ENCODE peak calls at places on chromosomes 7 and 10, in six cellular contexts. L is HepG2; P is dorsolateral prefrontal cortex; Z is fibroblast of mammary gland; J is CD8-positive, alpha-beta T cell; I is astrocyte of the spinal cord. X is an unnamed sample.

GRCh38 chr7:767580-767940 is 40.5 kb upstream of the PRKAR1B start:
- DNase-seq in P (no peak), J (no peak), L (no peak), Z (peak), I (no peak), X (peak)

GRCh38 chr10:17115683-17116082 is 13.9 kb downstream of the CUBN start:
- DNase-seq in L (no peak), Z (peak), P (no peak), J (no peak), I (no peak), X (no peak)

GRCh38 chr7:135808206-135808605 is 59.6 kb upstream of the FAM180A start:
- DNase-seq in Z (no peak), J (no peak), L (no peak), P (no peak), I (no peak), X (no peak)

GRCh38 chr10:51706225-51706624 is 6.8 kb upstream of the CSTF2T start:
- DNase-seq in I (peak), J (no peak), P (peak), L (no peak), Z (peak), X (no peak)

GRCh38 chr7:94056796-94057207 is 52.6 kb upstream of the BET1 start:
- DNase-seq in P (no peak), Z (peak), I (peak), J (no peak), L (no peak), X (no peak)

GRCh38 chr7:100071018-100071723 is 10.4 kb downstream of the ZNF3 start:
- DNase-seq in P (no peak), J (no peak), I (no peak), Z (no peak), L (no peak), X (no peak)

GRCh38 chr10:132036887-132037675 is 28.7 kb upstream of the JAKMIP3 start:
- DNase-seq in P (peak), J (no peak), L (no peak), I (no peak), Z (no peak), X (no peak)

GRCh38 chr7:79091661-79092060 is 361.8 kb downstream of the MAGI2 start:
- DNase-seq in P (no peak), Z (peak), J (no peak), L (no peak), I (peak), X (no peak)

GRCh38 chr10:27190508-27190907 is 35.4 kb downstream of the MASTL start:
- DNase-seq in P (no peak), L (no peak), Z (no peak), I (no peak), J (no peak), X (no peak)

DNA sequence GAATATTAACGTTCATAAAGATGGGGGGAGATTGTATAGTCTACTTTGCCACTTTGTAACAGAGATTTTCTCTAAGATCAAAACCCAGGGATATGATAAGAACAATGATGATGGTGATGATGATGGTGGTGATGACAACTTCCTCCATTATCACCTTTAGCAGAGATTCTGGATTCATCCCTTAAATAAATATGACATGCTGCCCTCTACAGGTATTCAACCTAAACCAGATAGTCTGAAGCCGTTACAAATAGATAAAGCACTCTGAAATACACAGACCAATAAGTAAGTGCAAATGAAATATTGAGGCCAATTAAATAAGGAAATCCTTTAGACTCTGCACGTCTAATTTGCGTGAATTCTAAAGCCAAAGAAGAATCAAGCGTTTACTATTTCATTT is 211.5 kb downstream of the CREB5 start:
- DNase-seq in J (no peak), P (no peak), Z (peak), I (no peak), L (no peak), X (no peak)
- TF ChIP-seq CTCF in J (no peak), P (no peak), Z (peak), I (no peak), L (peak), X (peak)

DNA sequence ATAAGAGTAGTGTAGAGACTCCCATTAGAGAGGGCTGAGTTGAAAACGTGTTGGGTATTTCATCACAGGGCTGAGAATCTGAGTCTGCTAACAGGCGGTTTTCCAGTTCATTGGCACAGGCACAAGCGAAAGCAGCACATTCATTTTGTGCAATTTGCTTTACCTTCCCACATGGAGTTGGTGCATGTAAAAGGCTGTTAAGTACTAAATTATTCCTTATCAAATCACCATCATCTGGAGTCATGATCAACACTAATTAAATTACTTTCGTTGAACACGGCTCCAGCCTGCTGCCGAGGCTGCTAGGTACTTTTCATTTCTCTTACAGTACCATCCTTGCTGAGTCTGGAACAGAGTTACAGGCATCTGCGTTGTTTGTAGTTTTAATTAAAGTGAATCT is 43.8 kb downstream of the ETV1 start:
- DNase-seq in I (peak), L (no peak), Z (peak), P (no peak), J (no peak), X (no peak)
- H3K4me3 ChIP-seq in I (no peak), L (no peak), Z (no peak), P (no peak), J (no peak), X (no peak)

GRCh38 chr7:106056513-106057203 is 55.5 kb downstream of the SYPL1 start:
- DNase-seq in P (peak), J (peak), L (peak), Z (peak), I (peak), X (peak)

GRCh38 chr7:106059556-106059955 is 52.6 kb downstream of the SYPL1 start:
- DNase-seq in P (no peak), J (no peak), I (no peak), L (no peak), Z (peak), X (no peak)

GRCh38 chr7:106058925-106059324 is 53.2 kb downstream of the SYPL1 start:
- DNase-seq in P (no peak), I (no peak), J (no peak), L (no peak), Z (no peak), X (no peak)

GRCh38 chr7:106057962-106058901 is 53.9 kb downstream of the SYPL1 start:
- DNase-seq in I (no peak), Z (no peak), P (peak), J (peak), L (peak), X (peak)

GRCh38 chr7:106057204-106057961 is 54.7 kb downstream of the SYPL1 start:
- DNase-seq in Z (no peak), P (no peak), L (no peak), I (no peak), J (no peak), X (no peak)
- TF ChIP-seq CTCF in Z (no peak), P (no peak), L (no peak), I (no peak), J (no peak), X (no peak)

GRCh38 chr7:16650266-16650665 is 4.3 kb downstream of the BZW2 start:
- DNase-seq in P (no peak), L (no peak), J (no peak), I (no peak), Z (no peak), X (no peak)
- H3K4me3 ChIP-seq in P (no peak), L (no peak), J (no peak), I (no peak), Z (no peak), X (no peak)

DNA sequence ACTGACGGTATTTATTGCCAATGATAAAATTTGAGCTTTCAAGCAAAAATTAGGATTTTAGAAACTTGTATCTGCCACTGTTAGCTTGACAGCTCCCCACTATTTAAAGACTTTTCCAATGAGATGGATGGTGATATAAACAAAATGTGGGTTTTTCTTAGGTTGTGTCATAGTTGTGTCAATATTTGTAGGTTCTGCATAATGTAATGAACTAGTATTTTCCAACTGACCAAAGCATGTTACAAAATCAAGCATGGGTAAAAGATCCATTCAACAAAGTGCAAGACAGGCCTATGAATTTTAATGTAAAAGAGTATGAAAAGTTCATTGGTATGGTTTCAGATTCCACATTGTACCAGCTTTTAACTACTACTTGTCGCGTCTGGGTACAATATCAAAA is 165.6 kb downstream of the SKAP2 start:
- DNase-seq in P (no peak), Z (no peak), I (no peak), J (no peak), L (peak), X (no peak)
- TF ChIP-seq CTCF in P (no peak), Z (no peak), I (no peak), J (no peak), L (no peak), X (no peak)

GRCh38 chr10:99329238-99329890 is at the start of gene CNNM1:
- DNase-seq in I (no peak), L (no peak), J (no peak), P (peak), Z (peak), X (no peak)

GRCh38 chr10:99329891-99330674 is 927 bp downstream of the CNNM1 start:
- DNase-seq in J (no peak), P (peak), I (no peak), L (no peak), Z (peak), X (no peak)

GRCh38 chr10:99330675-99330924 is 1.4 kb downstream of the CNNM1 start:
- DNase-seq in I (no peak), J (no peak), Z (no peak), P (no peak), L (no peak), X (no peak)

GRCh38 chr10:99331207-99331803 is 2.1 kb downstream of the CNNM1 start:
- DNase-seq in I (peak), P (no peak), Z (peak), J (no peak), L (peak), X (no peak)

DNA sequence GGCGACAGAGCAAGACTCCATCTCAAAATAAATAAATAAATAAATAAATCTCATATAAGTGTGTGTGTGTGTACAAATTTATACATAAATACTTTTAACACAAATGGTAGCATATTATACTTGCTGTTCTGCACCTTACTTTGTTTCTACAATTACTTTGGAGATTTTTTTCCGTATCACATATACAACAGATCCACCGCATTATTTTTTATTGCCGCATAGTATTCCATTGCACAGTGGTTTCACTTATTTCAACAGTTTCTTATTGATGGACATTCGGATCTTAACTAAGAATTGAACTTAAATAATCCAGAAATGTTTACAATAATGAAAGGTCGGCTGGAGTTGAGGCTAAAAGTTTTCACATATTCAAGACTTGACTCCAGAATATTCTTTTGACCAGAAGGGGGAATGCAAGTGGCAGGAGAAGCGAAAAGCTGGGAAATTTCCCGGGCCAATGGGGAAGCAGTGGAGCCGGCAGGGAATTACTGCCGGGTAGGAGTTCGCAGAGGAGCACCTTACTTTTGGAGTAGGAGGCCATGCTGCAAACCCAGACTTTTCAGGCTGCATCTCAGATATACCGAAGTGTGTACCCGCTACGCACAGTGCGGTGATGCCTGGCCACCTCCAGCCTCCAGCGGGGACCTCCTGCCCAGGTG is 448 bp upstream of the CNNM1 start:
- DNase-seq in I (no peak), J (no peak), P (peak), Z (peak), L (no peak), X (no peak)
- H3K4me3 ChIP-seq in I (peak), J (peak), P (peak), Z (peak), L (no peak), X (peak)